ENCODE peak calls at places on chromosomes 2 and 18, in seven cellular contexts. D is A172; P is AG08396; X is skeletal muscle cell; E is thoracic aorta; Z is naive thymus-derived CD8-positive, alpha-beta T cell; M is GOT3. Q is an unnamed sample.

GRCh38 chr18:63762518-63762917 is 12.7 kb upstream of the SERPINB7 start:
- DNase-seq in E (no peak), X (peak; percentile 79), P (peak; percentile 53), D (no peak), M (no peak), Z (no peak), Q (no peak)

GRCh38 chr2:164770421-164770916 is 71.2 kb downstream of the COBLL1 start:
- DNase-seq in X (no peak), D (no peak), E (no peak), Z (no peak), P (no peak), M (no peak), Q (no peak)

GRCh38 chr2:98771771-98772521 is 41.0 kb upstream of the MGAT4A start:
- DNase-seq in Z (peak; percentile 89), P (no peak), M (no peak), D (peak; percentile 24), E (no peak), X (peak; percentile 9), Q (peak; percentile 54)

GRCh38 chr2:121748202-121748601 is 7.2 kb upstream of the TSN start:
- DNase-seq in D (peak; percentile 37), E (no peak), X (no peak), Z (no peak), P (no peak), M (no peak), Q (no peak)

GRCh38 chr2:167966937-167967913 is 280.2 kb downstream of the STK39 start:
- DNase-seq in X (peak; percentile 32), Z (no peak), P (no peak), M (no peak), E (no peak), D (no peak), Q (no peak)

GRCh38 chr2:160417745-160418397 is 75.7 kb downstream of the RBMS1 start:
- DNase-seq in M (no peak), D (peak; percentile 88), Z (no peak), E (no peak), P (peak; percentile 51), X (peak; percentile 87), Q (no peak)

GRCh38 chr2:180705122-180705521 is 275.3 kb upstream of the UBE2E3 start:
- DNase-seq in M (no peak), P (no peak), Z (no peak), X (peak; percentile 24), D (peak; percentile 27), E (no peak), Q (no peak)

GRCh38 chr2:239202343-239202742 is 198.5 kb downstream of the HDAC4 start:
- DNase-seq in P (no peak), Z (no peak), X (no peak), E (no peak), M (no peak), D (peak; percentile 14), Q (no peak)

GRCh38 chr18:55100817-55101457 is 141.7 kb upstream of the CCDC68 start:
- DNase-seq in Z (no peak), E (no peak), X (no peak), P (no peak), D (peak; percentile 54), M (no peak), Q (no peak)

GRCh38 chr18:69968073-69968472 is 20.4 kb upstream of the CD226 start:
- DNase-seq in D (no peak), E (no peak), M (no peak), X (no peak), P (no peak), Z (peak; percentile 48), Q (no peak)

GRCh38 chr2:118032169-118033013 is 18.5 kb upstream of the CCDC93 start:
- DNase-seq in P (peak; percentile 21), D (peak; percentile 64), M (no peak), X (no peak), Z (peak; percentile 34), E (no peak), Q (peak; percentile 30)

GRCh38 chr2:207765541-207765940 is 4.2 kb downstream of the FZD5 start:
- DNase-seq in Z (no peak), P (no peak), X (no peak), D (no peak), M (no peak), E (no peak), Q (no peak)

GRCh38 chr2:27245116-27245515 is 17.7 kb downstream of the SLC30A3 start:
- DNase-seq in M (no peak), E (no peak), P (no peak), Z (no peak), D (no peak), X (no peak), Q (no peak)

GRCh38 chr2:38239452-38239851 is 137.6 kb downstream of the ATL2 start:
- DNase-seq in M (no peak), P (peak; percentile 14), X (no peak), E (no peak), Z (no peak), D (no peak), Q (no peak)

GRCh38 chr2:105776560-105776928 is 31.8 kb downstream of the NCK2 start:
- DNase-seq in E (no peak), M (no peak), X (no peak), P (no peak), D (no peak), Z (no peak), Q (no peak)

GRCh38 chr18:32805354-32805753 is 32.5 kb upstream of the KLHL14 start:
- DNase-seq in X (no peak), P (no peak), M (no peak), Z (no peak), E (no peak), D (no peak), Q (no peak)

GRCh38 chr18:35524236-35524635 is 26.5 kb upstream of the INO80C start:
- DNase-seq in P (no peak), E (no peak), D (no peak), M (no peak), X (no peak), Z (no peak), Q (no peak)

GRCh38 chr2:21103274-21103891 is 20.4 kb upstream of the TDRD15 start:
- DNase-seq in Z (no peak), D (no peak), M (no peak), P (no peak), E (no peak), X (no peak), Q (no peak)

GRCh38 chr2:63743170-63743975 is 98.3 kb upstream of the UGP2 start:
- DNase-seq in Z (no peak), M (no peak), P (no peak), D (no peak), E (no peak), X (no peak), Q (no peak)

GRCh38 chr18:9038277-9038871 is 64.1 kb upstream of the NDUFV2 start:
- DNase-seq in E (no peak), P (no peak), D (no peak), X (no peak), Z (no peak), M (no peak), Q (no peak)

GRCh38 chr2:46122318-46122970 is 174.8 kb upstream of the EPAS1 start:
- DNase-seq in E (no peak), D (peak; percentile 60), P (no peak), Z (no peak), X (no peak), M (no peak), Q (no peak)

GRCh38 chr2:132547089-132547687 is 122.8 kb downstream of the LYPD1 start:
- DNase-seq in P (peak; percentile 73), X (peak; percentile 46), D (peak; percentile 80), E (no peak), Z (peak; percentile 5), M (peak; percentile 3), Q (no peak)

GRCh38 chr2:221567809-221568208 is 4.3 kb downstream of the EPHA4 start:
- DNase-seq in Z (no peak), P (no peak), D (no peak), M (no peak), X (no peak), E (no peak), Q (no peak)

GRCh38 chr18:50286391-50287027 is 983 bp downstream of the CXXC1 start:
- DNase-seq in P (no peak), M (no peak), E (no peak), Z (peak; percentile 20), D (peak; percentile 60), X (no peak), Q (no peak)

GRCh38 chr18:79258447-79258846 is 137.3 kb upstream of the NFATC1 start:
- DNase-seq in M (no peak), E (no peak), P (no peak), D (no peak), Z (no peak), X (no peak), Q (no peak)